ENCODE peak calls at places on chromosome 13, in seven cellular contexts. H, T, L, O, Z, B and I are unnamed samples.

GRCh38 chr13:80881495-80882482 is 540.9 kb upstream of the SPRY2 start:
- DNase-seq in H (no peak), B (no peak), L (no peak), T (no peak), Z (no peak), O (no peak), I (no peak)

GRCh38 chr13:32140109-32140508 is 108.5 kb downstream of the FRY start:
- DNase-seq in B (no peak), L (no peak), Z (no peak), T (no peak), H (no peak), O (no peak), I (no peak)

GRCh38 chr13:34347784-34348573 is 530.0 kb downstream of the RFC3 start:
- DNase-seq in Z (peak; percentile 63), T (no peak), H (no peak), L (peak; percentile 21), O (no peak), B (no peak), I (no peak)

GRCh38 chr13:63481334-63481733 is 2065.7 kb upstream of the PCDH20 start:
- DNase-seq in L (no peak), Z (no peak), O (no peak), H (no peak), T (no peak), B (no peak), I (no peak)

GRCh38 chr13:112928958-112929777 is 39.8 kb upstream of the MCF2L start:
- DNase-seq in H (no peak), Z (no peak), L (peak; percentile 66), B (no peak), T (no peak), O (no peak), I (no peak)

GRCh38 chr13:46617382-46617781 is 64.4 kb downstream of the LRCH1 start:
- DNase-seq in O (no peak), B (no peak), Z (no peak), T (no peak), H (no peak), L (no peak), I (no peak)

GRCh38 chr13:33233547-33233946 is 52.0 kb downstream of the STARD13 start:
- DNase-seq in B (no peak), Z (no peak), O (no peak), L (no peak), T (no peak), H (no peak), I (no peak)

GRCh38 chr13:19782049-19782726 is 557 bp downstream of the PSPC1 start:
- DNase-seq in O (peak; percentile 92), L (peak; percentile 61), T (peak; percentile 94), Z (peak; percentile 69), H (no peak), B (peak; percentile 67), I (peak; percentile 36)

GRCh38 chr13:35723820-35724219 is 247.3 kb upstream of the MAB21L1 start:
- DNase-seq in T (no peak), L (no peak), H (no peak), B (no peak), Z (no peak), O (no peak), I (no peak)

GRCh38 chr13:32993109-32993508 is 23.1 kb upstream of the KL start:
- DNase-seq in B (no peak), T (no peak), Z (no peak), H (no peak), L (no peak), O (no peak), I (no peak)

GRCh38 chr13:49867834-49868233 is 68.3 kb downstream of the SPRYD7 start:
- DNase-seq in L (no peak), O (no peak), T (no peak), H (no peak), B (no peak), Z (no peak), I (no peak)

GRCh38 chr13:75581874-75582640 is 32.5 kb downstream of the UCHL3 start:
- DNase-seq in H (no peak), L (no peak), B (no peak), Z (no peak), T (no peak), O (no peak), I (no peak)

GRCh38 chr13:25973085-25973484 is 78.7 kb downstream of the SHISA2 start:
- DNase-seq in H (no peak), T (peak; percentile 54), L (no peak), Z (no peak), B (no peak), O (peak; percentile 80), I (no peak)

GRCh38 chr13:72565893-72566292 is 161.5 kb downstream of the MZT1 start:
- DNase-seq in L (no peak), B (no peak), O (no peak), T (no peak), Z (no peak), H (no peak), I (no peak)

GRCh38 chr13:27919299-27919933 is 384 bp upstream of the PDX1 start:
- DNase-seq in O (no peak), H (no peak), T (no peak), B (no peak), L (no peak), Z (no peak), I (no peak)

GRCh38 chr13:45595968-45596367 is 19.6 kb downstream of the ERICH6B start:
- DNase-seq in L (no peak), H (no peak), T (no peak), Z (no peak), O (no peak), B (no peak), I (no peak)

GRCh38 chr13:113881614-113882265 is 17.9 kb upstream of the GAS6 start:
- DNase-seq in T (no peak), H (no peak), O (peak; percentile 91), Z (peak; percentile 73), B (no peak), L (no peak), I (no peak)

GRCh38 chr13:75402787-75403186 is 79.2 kb downstream of the TBC1D4 start:
- DNase-seq in B (no peak), H (no peak), Z (no peak), T (no peak), L (no peak), O (no peak), I (no peak)

GRCh38 chr13:112668924-112669323 is 20.9 kb upstream of the ATP11A start:
- DNase-seq in T (no peak), Z (peak; percentile 21), L (no peak), H (no peak), B (peak; percentile 43), O (no peak), I (no peak)

GRCh38 chr13:112363867-112364528 is 12.2 kb upstream of the SPACA7 start:
- DNase-seq in Z (no peak), H (no peak), B (no peak), O (peak; percentile 57), L (no peak), T (no peak), I (no peak)

GRCh38 chr13:26819067-26819466 is 58.5 kb upstream of the GPR12 start:
- DNase-seq in L (no peak), O (no peak), Z (no peak), B (no peak), H (no peak), T (no peak), I (no peak)

GRCh38 chr13:51821666-51822065 is 17.7 kb upstream of the DHRS12 start:
- DNase-seq in Z (no peak), B (no peak), H (no peak), T (no peak), L (no peak), O (no peak), I (no peak)

GRCh38 chr13:28794370-28794769 is 25.8 kb upstream of the MTUS2 start:
- DNase-seq in H (no peak), Z (no peak), B (no peak), T (no peak), O (no peak), L (no peak), I (no peak)

GRCh38 chr13:92510416-92510815 is 716.2 kb upstream of the GPC6 start:
- DNase-seq in O (no peak), T (no peak), L (no peak), H (no peak), Z (no peak), B (no peak), I (no peak)

DNA sequence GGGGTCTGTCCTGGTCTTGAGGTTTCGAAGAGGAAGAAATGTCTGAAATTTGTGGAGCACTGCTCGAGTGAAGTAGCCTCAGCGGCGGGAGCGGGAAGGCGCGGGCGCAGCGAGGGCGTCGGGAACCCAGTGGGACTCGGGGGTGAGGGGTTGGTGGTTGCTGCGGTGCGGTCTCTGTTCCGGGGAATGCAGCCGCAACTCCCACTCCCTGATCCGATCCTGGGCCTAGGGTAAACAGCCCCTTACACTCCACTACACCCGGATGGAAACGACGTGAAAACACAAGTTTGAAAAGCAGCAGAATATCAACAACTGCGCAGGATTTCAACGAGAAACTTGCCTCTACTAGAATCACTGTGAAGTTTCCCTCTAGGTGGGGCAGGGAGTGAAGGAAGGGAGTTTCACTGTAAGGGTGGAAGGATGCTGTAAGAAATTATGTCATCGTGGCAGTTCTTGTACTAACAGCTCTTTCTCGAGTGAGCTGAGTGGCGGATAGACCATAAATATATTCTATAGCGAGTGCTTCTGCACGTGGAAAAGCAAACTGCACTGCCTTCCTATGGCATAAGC is 2.0 kb upstream of the KLF12 start:
- DNase-seq in L (peak; percentile 31), H (no peak), T (peak; percentile 86), Z (peak; percentile 28), O (peak; percentile 92), B (peak; percentile 52), I (no peak)
- TF ChIP-seq POLR2AphosphoS5 in L (no peak), H (no peak), T (no peak), Z (no peak), O (peak; percentile 52), B (no peak), I (no peak)

GRCh38 chr13:41060723-41061074 is 610 bp upstream of the WBP4 start:
- DNase-seq in H (peak; percentile 73), L (peak; percentile 81), T (peak; percentile 97), B (peak; percentile 82), O (peak; percentile 94), Z (peak; percentile 84), I (peak; percentile 37)
- TF ChIP-seq POLR2A in H (peak; percentile 81), L (no peak), T (no peak), B (no peak), O (peak; percentile 34), Z (no peak), I (no peak)

GRCh38 chr13:97237388-97237787 is 15.3 kb downstream of the MBNL2 start:
- DNase-seq in O (no peak), Z (no peak), H (no peak), B (no peak), L (no peak), T (no peak), I (no peak)

GRCh38 chr13:97234742-97235141 is 12.6 kb downstream of the MBNL2 start:
- DNase-seq in O (no peak), L (peak; percentile 75), B (no peak), H (no peak), Z (peak; percentile 64), T (no peak), I (no peak)

GRCh38 chr13:97233499-97233898 is 11.4 kb downstream of the MBNL2 start:
- DNase-seq in H (no peak), T (no peak), L (no peak), Z (no peak), O (no peak), B (no peak), I (no peak)

GRCh38 chr13:97234236-97234635 is 12.1 kb downstream of the MBNL2 start:
- DNase-seq in O (no peak), L (peak; percentile 61), H (no peak), Z (no peak), B (no peak), T (no peak), I (no peak)

GRCh38 chr13:97235549-97236206 is 13.5 kb downstream of the MBNL2 start:
- DNase-seq in B (no peak), L (peak; percentile 71), O (no peak), T (no peak), H (no peak), Z (peak; percentile 67), I (no peak)
- TF ChIP-seq POLR2AphosphoS5 in B (no peak), L (no peak), O (peak; percentile 31), T (no peak), H (no peak), Z (no peak), I (no peak)

GRCh38 chr13:90738881-90739280 is 608.6 kb upstream of the MIR17HG start:
- DNase-seq in L (no peak), Z (no peak), O (no peak), T (no peak), H (no peak), B (no peak), I (no peak)
- TF ChIP-seq POLR2A in L (no peak), Z (no peak), O (no peak), T (no peak), H (no peak), B (no peak), I (no peak)